ENCODE peak calls at places on chromosome X, in eight cellular contexts. B, N, G, F, R, S, I and M are unnamed samples.

GRCh38 chrX:3377560-3377959 is 31.1 kb upstream of the MXRA5 start:
- DNase-seq in B (no peak), N (no peak), G (no peak), F (no peak), R (no peak), S (no peak), I (no peak), M (no peak)

GRCh38 chrX:72048515-72049455 is 82.9 kb downstream of the RTL5 start:
- DNase-seq in B (no peak), N (peak), G (no peak), F (no peak), R (peak), S (no peak), I (no peak), M (no peak)

GRCh38 chrX:18983711-18984380 is at the start of gene PHKA2:
- DNase-seq in B (peak), N (no peak), G (no peak), F (peak), R (peak), S (no peak), I (no peak), M (no peak)

GRCh38 chrX:114959729-114960128 is 57.7 kb downstream of the IL13RA2 start:
- DNase-seq in B (peak), N (peak), G (peak), F (no peak), R (no peak), S (no peak), I (peak), M (no peak)

GRCh38 chrX:21800344-21800770 is 39.1 kb upstream of the MBTPS2 start:
- DNase-seq in B (peak), N (no peak), G (peak), F (no peak), R (no peak), S (no peak), I (peak), M (no peak)

GRCh38 chrX:130378008-130378669 is 7.3 kb downstream of the GPR119 start:
- DNase-seq in B (no peak), N (no peak), G (no peak), F (no peak), R (no peak), S (no peak), I (no peak), M (no peak)

GRCh38 chrX:44483965-44484606 is 58.6 kb downstream of the FUNDC1 start:
- DNase-seq in B (peak), N (no peak), G (peak), F (no peak), R (no peak), S (no peak), I (no peak), M (no peak)

GRCh38 chrX:152640039-152640818 is 2.5 kb downstream of the GABRQ start:
- DNase-seq in B (peak), N (no peak), G (no peak), F (no peak), R (no peak), S (no peak), I (peak), M (no peak)

GRCh38 chrX:54695816-54696487 is 102.1 kb downstream of the ITIH6 start:
- DNase-seq in B (no peak), N (peak), G (no peak), F (no peak), R (no peak), S (no peak), I (no peak), M (no peak)

GRCh38 chrX:152480269-152481212 is 29.4 kb upstream of the GABRA3 start:
- DNase-seq in B (no peak), N (no peak), G (no peak), F (no peak), R (no peak), S (no peak), I (no peak), M (no peak)

GRCh38 chrX:136318166-136318565 is 17.4 kb downstream of the ADGRG4 start:
- DNase-seq in B (no peak), N (no peak), G (no peak), F (no peak), R (no peak), S (no peak), I (no peak), M (no peak)

GRCh38 chrX:132957211-132958085 is 981 bp downstream of the HS6ST2 start:
- DNase-seq in B (peak), N (no peak), G (no peak), F (no peak), R (no peak), S (peak), I (no peak), M (no peak)

GRCh38 chrX:107537815-107538214 is 88.4 kb downstream of the FRMPD3 start:
- DNase-seq in B (peak), N (peak), G (peak), F (no peak), R (no peak), S (no peak), I (peak), M (no peak)

GRCh38 chrX:63349307-63349706 is 1.8 kb downstream of the SPIN4 start:
- DNase-seq in B (no peak), N (no peak), G (peak), F (no peak), R (no peak), S (no peak), I (no peak), M (no peak)

GRCh38 chrX:150212672-150213480 is 150.2 kb upstream of the MAMLD1 start:
- DNase-seq in B (no peak), N (no peak), G (peak), F (no peak), R (no peak), S (no peak), I (peak), M (no peak)

GRCh38 chrX:24839331-24839730 is 145.6 kb downstream of the POLA1 start:
- DNase-seq in B (no peak), N (no peak), G (no peak), F (no peak), R (no peak), S (no peak), I (no peak), M (no peak)

GRCh38 chrX:16444353-16444752 is 205.6 kb upstream of the S100G start:
- DNase-seq in B (peak), N (no peak), G (peak), F (no peak), R (no peak), S (no peak), I (peak), M (no peak)

GRCh38 chrX:71846429-71846828 is 64.2 kb upstream of the NHSL2 start:
- DNase-seq in B (peak), N (no peak), G (peak), F (no peak), R (no peak), S (no peak), I (peak), M (no peak)

GRCh38 chrX:130771648-130772312 is 131.2 kb downstream of the ENOX2 start:
- DNase-seq in B (no peak), N (no peak), G (peak), F (no peak), R (no peak), S (no peak), I (no peak), M (no peak)

GRCh38 chrX:129654652-129655546 is at the start of gene APLN:
- DNase-seq in B (peak), N (no peak), G (peak), F (no peak), R (no peak), S (no peak), I (peak), M (peak)

GRCh38 chrX:66328950-66329596 is 165.0 kb downstream of the HEPH start:
- DNase-seq in B (no peak), N (no peak), G (no peak), F (no peak), R (no peak), S (no peak), I (no peak), M (no peak)

GRCh38 chrX:103461156-103461555 is 58.1 kb downstream of the RAB40A start:
- DNase-seq in B (no peak), N (no peak), G (no peak), F (no peak), R (no peak), S (no peak), I (no peak), M (no peak)

GRCh38 chrX:46203115-46203514 is 342.1 kb downstream of the ZNF674 start:
- DNase-seq in B (peak), N (no peak), G (no peak), F (no peak), R (no peak), S (no peak), I (no peak), M (no peak)

GRCh38 chrX:11600578-11600977 is 65.1 kb downstream of the ARHGAP6 start:
- DNase-seq in B (no peak), N (no peak), G (no peak), F (no peak), R (no peak), S (no peak), I (no peak), M (no peak)

GRCh38 chrX:120308959-120309872 is 2.0 kb downstream of the TMEM255A start:
- DNase-seq in B (peak), N (peak), G (peak), F (no peak), R (peak), S (no peak), I (peak), M (peak)

GRCh38 chrX:153371256-153371655 is 29.9 kb downstream of the PNMA6E start:
- DNase-seq in B (peak), N (no peak), G (peak), F (no peak), R (no peak), S (no peak), I (no peak), M (no peak)

GRCh38 chrX:48083212-48083611 is 11.8 kb upstream of the ZNF630 start:
- DNase-seq in B (peak), N (peak), G (peak), F (peak), R (no peak), S (no peak), I (peak), M (no peak)

GRCh38 chrX:86696951-86697350 is 548.7 kb downstream of the DACH2 start:
- DNase-seq in B (no peak), N (no peak), G (no peak), F (no peak), R (no peak), S (no peak), I (no peak), M (no peak)

GRCh38 chrX:389021-389441 is 2.3 kb upstream of the PPP2R3B start:
- DNase-seq in B (no peak), N (no peak), G (no peak), F (no peak), R (peak), S (no peak), I (no peak), M (no peak)

GRCh38 chrX:130395341-130395740 is 6.4 kb upstream of the RBMX2 start:
- DNase-seq in B (no peak), N (no peak), G (no peak), F (no peak), R (no peak), S (no peak), I (no peak), M (no peak)

GRCh38 chrX:50495616-50496015 is 25.0 kb upstream of the DGKK start:
- DNase-seq in B (peak), N (no peak), G (no peak), F (no peak), R (no peak), S (no peak), I (no peak), M (no peak)

GRCh38 chrX:126770179-126770578 is 49.4 kb upstream of the PRR32 start:
- DNase-seq in B (no peak), N (peak), G (no peak), F (no peak), R (no peak), S (no peak), I (no peak), M (no peak)
- TF ChIP-seq CTCF in B (peak), N (peak), G (peak), F (no peak), R (no peak), S (peak), I (peak), M (no peak)

DNA sequence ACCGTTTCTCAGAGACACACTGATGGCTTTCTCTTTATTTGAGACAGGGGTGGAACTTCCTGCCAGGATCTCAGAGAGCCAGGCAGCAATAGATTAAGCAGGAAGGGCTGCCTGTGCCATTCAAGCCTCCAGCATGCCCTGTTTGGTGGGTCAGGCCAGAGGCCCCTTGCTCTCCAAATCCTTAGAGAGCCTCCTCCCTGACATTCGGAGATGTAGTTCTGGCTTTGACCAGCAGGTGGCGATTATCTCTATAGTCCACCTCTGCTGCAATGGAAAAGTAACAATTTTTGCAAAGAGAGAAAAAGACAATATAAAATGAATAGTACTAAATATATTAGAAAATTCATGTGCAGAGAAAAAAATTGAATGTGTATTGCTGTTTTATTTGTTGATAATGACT is 93.9 kb downstream of the NXF2B start:
- DNase-seq in B (peak), N (peak), G (peak), F (peak), R (peak), S (no peak), I (peak), M (peak)
- TF ChIP-seq CTCF in B (peak), N (peak), G (peak), F (peak), R (no peak), S (peak), I (peak), M (no peak)

GRCh38 chrX:110853610-110854009 is 58.0 kb upstream of the CHRDL1 start:
- DNase-seq in B (peak), N (no peak), G (peak), F (peak), R (no peak), S (no peak), I (no peak), M (no peak)
- TF ChIP-seq CTCF in B (no peak), N (no peak), G (peak), F (no peak), R (no peak), S (peak), I (peak), M (no peak)

DNA sequence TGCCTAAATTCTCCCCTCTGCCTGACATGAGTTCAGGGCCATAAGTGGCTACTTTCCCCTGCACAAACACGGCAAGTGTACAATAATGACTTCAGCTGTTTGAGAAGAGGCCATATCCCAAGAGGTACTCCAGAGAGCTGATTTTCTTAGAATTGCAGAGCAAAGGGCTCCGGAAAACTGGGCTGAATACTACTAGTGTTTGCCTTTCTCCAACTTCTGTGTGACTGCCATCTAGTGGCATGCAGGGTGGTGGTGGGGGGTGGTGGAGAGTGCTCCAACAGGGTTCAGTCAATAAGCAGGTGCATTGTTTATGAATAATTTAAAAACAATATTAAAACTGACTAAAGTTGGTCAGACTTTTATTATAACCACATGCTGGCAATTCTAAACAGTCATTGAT is 130.0 kb downstream of the CHRDL1 start:
- DNase-seq in B (no peak), N (no peak), G (peak), F (no peak), R (no peak), S (no peak), I (peak), M (no peak)
- TF ChIP-seq CTCF in B (peak), N (peak), G (peak), F (peak), R (no peak), S (peak), I (peak), M (no peak)

DNA sequence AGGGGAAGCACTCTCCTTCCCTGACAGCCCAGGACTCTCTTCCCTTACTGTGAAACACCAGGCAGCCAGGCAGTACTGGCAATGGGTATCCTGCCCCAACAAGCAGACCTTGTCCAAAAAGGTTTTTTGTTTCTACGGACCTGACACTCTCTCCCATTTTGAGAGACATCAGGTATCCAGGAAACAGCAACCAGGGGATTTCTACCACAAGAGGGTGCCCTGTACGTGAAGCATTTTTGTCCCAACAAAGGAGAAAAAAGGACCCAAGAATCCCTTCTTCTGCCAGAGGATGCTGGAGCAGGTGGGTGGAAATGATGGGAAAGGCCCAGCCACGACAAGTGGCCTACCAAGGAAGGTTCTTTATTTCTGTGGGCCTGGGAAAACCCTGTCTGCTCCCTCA is 65.7 kb upstream of the FGF13 start:
- DNase-seq in B (no peak), N (no peak), G (no peak), F (no peak), R (no peak), S (no peak), I (no peak), M (no peak)
- TF ChIP-seq CTCF in B (no peak), N (no peak), G (no peak), F (no peak), R (no peak), S (no peak), I (no peak), M (no peak)

GRCh38 chrX:147757750-147758149 is 154.0 kb upstream of the FMR1 start:
- DNase-seq in B (no peak), N (no peak), G (no peak), F (no peak), R (no peak), S (no peak), I (no peak), M (no peak)
- TF ChIP-seq CTCF in B (no peak), N (no peak), G (no peak), F (no peak), R (no peak), S (no peak), I (no peak), M (no peak)

DNA sequence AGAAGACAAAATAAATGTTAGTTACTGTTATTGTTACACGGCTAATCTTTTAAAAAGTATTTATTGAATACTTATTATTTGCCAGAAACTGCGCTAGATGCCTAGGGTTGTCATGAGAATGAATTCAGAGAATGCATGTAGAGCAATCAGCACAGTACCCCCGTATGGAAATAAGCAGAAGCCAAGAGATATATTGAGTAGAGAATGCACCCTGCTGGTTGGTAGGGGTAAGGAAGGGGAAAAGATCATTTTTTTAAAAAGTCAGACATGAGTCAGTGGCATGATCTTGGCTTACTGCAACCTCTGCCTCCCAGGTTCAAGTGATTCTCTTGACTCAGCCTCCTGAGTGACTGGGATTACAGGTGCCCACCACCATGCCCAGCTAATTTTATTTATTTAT is 13.1 kb upstream of the DRP2 start:
- DNase-seq in B (no peak), N (peak), G (peak), F (no peak), R (no peak), S (no peak), I (peak), M (no peak)
- TF ChIP-seq CTCF in B (peak), N (peak), G (peak), F (no peak), R (no peak), S (no peak), I (peak), M (no peak)

DNA sequence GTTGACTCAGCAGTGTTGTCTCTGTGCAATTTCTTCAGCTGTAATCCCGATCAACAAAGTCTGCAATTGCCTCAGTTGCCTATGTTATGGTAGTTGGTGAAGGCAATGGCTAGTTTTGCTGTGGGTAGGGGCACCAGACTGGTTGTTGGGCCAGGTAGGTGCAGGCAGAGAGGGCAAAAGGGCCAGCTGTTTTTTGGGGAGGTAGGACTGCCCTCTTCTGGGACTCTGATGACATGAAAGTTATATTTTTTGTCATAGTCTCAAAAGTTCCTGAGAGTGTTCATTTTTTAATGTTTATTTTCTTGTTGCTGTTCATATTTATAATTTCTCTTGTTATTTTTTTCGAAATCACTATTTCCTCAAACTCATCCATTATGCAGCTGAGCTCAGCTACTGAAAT is 25.1 kb downstream of the DCAF12L2 start:
- DNase-seq in B (no peak), N (no peak), G (no peak), F (no peak), R (no peak), S (no peak), I (no peak), M (no peak)
- TF ChIP-seq CTCF in B (no peak), N (no peak), G (no peak), F (no peak), R (no peak), S (no peak), I (no peak), M (no peak)

DNA sequence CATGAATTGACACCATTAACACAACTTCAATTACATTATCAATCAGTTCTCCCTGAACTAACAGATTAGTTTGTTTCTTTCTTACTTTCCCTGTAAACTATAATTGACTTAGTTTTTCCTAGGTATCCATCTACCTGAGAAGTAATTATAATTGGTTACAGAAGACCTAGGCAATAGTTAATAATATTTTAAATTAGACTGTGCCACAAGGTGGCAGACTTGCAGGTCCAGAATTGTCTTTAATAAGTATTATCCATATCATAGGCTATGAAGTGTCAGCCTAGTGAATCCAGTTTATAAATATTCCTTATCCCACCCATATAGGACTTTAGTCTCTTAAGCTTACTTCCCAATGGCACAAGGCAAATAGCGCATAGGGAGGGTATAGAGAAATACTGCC is 48.9 kb upstream of the FAM47B start:
- DNase-seq in B (no peak), N (no peak), G (no peak), F (no peak), R (no peak), S (no peak), I (peak), M (no peak)
- TF ChIP-seq CTCF in B (peak), N (peak), G (peak), F (no peak), R (no peak), S (peak), I (peak), M (no peak)